ENCODE peak calls at places on chromosomes 4 and X, in four cellular contexts. N is HFFc6; A is kidney; O is activated CD8-positive, alpha-beta T cell treated with anti-CD3 and anti-CD28 coated beads, Interleukin-2, amount 10 ng/mL, durations not matched to agents 7 days and 5 days. V is an unnamed sample.

GRCh38 chr4:150722908-150723362 is 141.0 kb downstream of the MAB21L2 start:
- DNase-seq in N (no peak), A (peak), O (no peak), V (no peak)

GRCh38 chr4:136651932-136652331 is 880.4 kb downstream of the PCDH18 start:
- DNase-seq in N (no peak), A (no peak), O (no peak), V (no peak)

GRCh38 chr4:190019023-190019858 is 7.8 kb downstream of the FRG2 start:
- DNase-seq in N (no peak), A (peak), O (no peak), V (no peak)

GRCh38 chr4:141900841-141901240 is 264.5 kb downstream of the IL15 start:
- DNase-seq in N (no peak), A (no peak), O (no peak), V (no peak)

GRCh38 chrX:117871796-117872195 is 244.8 kb downstream of the KLHL13 start:
- DNase-seq in N (no peak), A (peak), O (no peak), V (no peak)

GRCh38 chrX:24277405-24277804 is 36.5 kb downstream of the SUPT20HL2 start:
- DNase-seq in N (no peak), A (no peak), O (no peak), V (no peak)

GRCh38 chrX:71541546-71542022 is 8.7 kb downstream of the OGT start:
- DNase-seq in N (peak), A (no peak), O (no peak), V (no peak)

GRCh38 chr4:93688978-93689377 is 139.6 kb upstream of the ATOH1 start:
- DNase-seq in N (no peak), A (no peak), O (no peak), V (no peak)

GRCh38 chr4:45370370-45370769 is 644.0 kb upstream of the GNPDA2 start:
- DNase-seq in N (no peak), A (no peak), O (no peak), V (no peak)

GRCh38 chr4:78971326-78971725 is 32.1 kb upstream of the PAQR3 start:
- DNase-seq in N (no peak), A (no peak), O (no peak), V (no peak)

GRCh38 chr4:173466101-173466500 is 63.9 kb downstream of the HAND2 start:
- DNase-seq in N (no peak), A (no peak), O (no peak), V (no peak)

GRCh38 chr4:105715692-105716278 is 7.2 kb downstream of the GSTCD start:
- DNase-seq in N (peak), A (no peak), O (no peak), V (no peak)

GRCh38 chr4:113978561-113979156 is 788 bp downstream of the ARSJ start:
- DNase-seq in N (no peak), A (no peak), O (no peak), V (no peak)

GRCh38 chrX:151153086-151153485 is 23.3 kb upstream of the GPR50 start:
- DNase-seq in N (peak), A (no peak), O (no peak), V (no peak)

GRCh38 chr4:82984459-82984858 is 26.2 kb downstream of the LIN54 start:
- DNase-seq in N (peak), A (no peak), O (peak), V (no peak)

GRCh38 chrX:47351706-47352105 is 18.7 kb upstream of the ZNF157 start:
- DNase-seq in N (peak), A (no peak), O (no peak), V (peak)

GRCh38 chrX:129701624-129702069 is 37.1 kb upstream of the XPNPEP2 start:
- DNase-seq in N (no peak), A (peak), O (no peak), V (no peak)